ENCODE peak calls at places on chromosome 4, in eight cellular contexts. M, G, P, S, K, V, C and O are unnamed samples.
A peak's percentile ranks its signal among the peaks of the same experiment; 100 is the strongest.

GRCh38 chr4:98150092-98150761 is 7.0 kb upstream of the STPG2 start:
- DNase-seq in P (no peak), V (peak; percentile 28), S (no peak), G (no peak), K (no peak), C (no peak), M (no peak), O (peak; percentile 20)

GRCh38 chr4:2662598-2662997 is 93.5 kb downstream of the TNIP2 start:
- DNase-seq in K (peak; percentile 81), S (no peak), V (peak; percentile 98), G (no peak), M (no peak), C (no peak), P (no peak), O (peak; percentile 53)

GRCh38 chr4:98583265-98583664 is 75.1 kb downstream of the TSPAN5 start:
- DNase-seq in P (no peak), K (no peak), M (no peak), S (no peak), V (no peak), G (no peak), C (no peak), O (no peak)

GRCh38 chr4:2800691-2801596 is 8.1 kb downstream of the SH3BP2 start:
- DNase-seq in P (peak; percentile 0), S (peak; percentile 83), C (peak; percentile 67), G (no peak), M (no peak), V (peak; percentile 44), K (no peak), O (peak; percentile 92)

GRCh38 chr4:183635737-183636136 is 23.2 kb downstream of the RWDD4 start:
- DNase-seq in S (no peak), P (no peak), C (no peak), K (no peak), G (no peak), M (no peak), V (no peak), O (no peak)

GRCh38 chr4:81648576-81649272 is 177.0 kb upstream of the RASGEF1B start:
- DNase-seq in V (no peak), M (peak; percentile 41), G (no peak), P (no peak), S (no peak), K (no peak), C (peak; percentile 19), O (peak; percentile 79)

GRCh38 chr4:86346320-86346719 is 13.5 kb downstream of the MAPK10 start:
- DNase-seq in V (no peak), P (no peak), M (no peak), K (no peak), S (no peak), G (peak; percentile 14), C (no peak), O (no peak)

GRCh38 chr4:73573794-73574528 is 46.3 kb downstream of the RASSF6 start:
- DNase-seq in K (peak; percentile 42), S (peak; percentile 35), P (no peak), V (peak; percentile 87), G (peak; percentile 84), M (peak; percentile 18), C (peak; percentile 63), O (peak; percentile 86)

GRCh38 chr4:73673286-73673685 is 53.0 kb upstream of the RASSF6 start:
- DNase-seq in M (no peak), S (peak; percentile 33), K (no peak), C (no peak), V (no peak), G (no peak), P (no peak), O (no peak)

GRCh38 chr4:55437356-55437796 is 41.6 kb downstream of the TMEM165 start:
- DNase-seq in P (no peak), C (no peak), M (no peak), G (no peak), V (peak; percentile 70), S (no peak), K (no peak), O (no peak)

GRCh38 chr4:98744372-98745150 is 86.2 kb upstream of the TSPAN5 start:
- DNase-seq in P (no peak), S (no peak), K (no peak), C (no peak), G (no peak), V (no peak), M (no peak), O (no peak)

GRCh38 chr4:68906238-68907137 is 45.1 kb downstream of the UGT2A3 start:
- DNase-seq in G (no peak), P (no peak), V (no peak), K (no peak), S (no peak), M (no peak), C (no peak), O (no peak)

GRCh38 chr4:121306932-121307331 is 73.9 kb downstream of the QRFPR start:
- DNase-seq in V (no peak), K (no peak), S (no peak), P (no peak), C (no peak), G (no peak), M (no peak), O (no peak)

GRCh38 chr4:41256740-41257256 is at the start of gene UCHL1:
- DNase-seq in M (peak; percentile 34), C (peak; percentile 97), S (peak; percentile 59), P (no peak), G (no peak), V (peak; percentile 76), K (no peak), O (peak; percentile 92)

GRCh38 chr4:119057417-119057816 is 78.2 kb upstream of the MYOZ2 start:
- DNase-seq in M (no peak), P (no peak), C (no peak), K (no peak), G (no peak), V (no peak), S (no peak), O (no peak)

GRCh38 chr4:164716901-164717300 is 37.0 kb upstream of the SMIM31 start:
- DNase-seq in C (peak; percentile 2), P (no peak), M (no peak), S (no peak), G (peak; percentile 54), V (peak; percentile 1), K (no peak), O (peak; percentile 3)

GRCh38 chr4:1055721-1056590 is 44.5 kb downstream of the FGFRL1 start:
- DNase-seq in G (no peak), P (peak; percentile 71), C (no peak), M (peak; percentile 83), V (peak; percentile 51), K (no peak), S (peak; percentile 46), O (peak; percentile 23)

GRCh38 chr4:102388636-102389035 is 43.4 kb upstream of the SLC39A8 start:
- DNase-seq in M (no peak), C (peak; percentile 4), P (no peak), S (no peak), V (peak; percentile 2), G (no peak), K (no peak), O (peak; percentile 16)

GRCh38 chr4:152448038-152448437 is 87.9 kb downstream of the FBXW7 start:
- DNase-seq in G (no peak), K (no peak), S (no peak), V (no peak), M (no peak), P (no peak), C (no peak), O (no peak)

GRCh38 chr4:163484906-163485305 is 9.6 kb upstream of the TMA16 start:
- DNase-seq in S (peak; percentile 40), P (peak; percentile 29), K (peak; percentile 12), G (peak; percentile 81), M (peak; percentile 52), V (peak; percentile 52), C (peak; percentile 21), O (peak; percentile 72)

GRCh38 chr4:17327587-17327986 is 184.3 kb downstream of the QDPR start:
- DNase-seq in C (no peak), G (no peak), K (no peak), V (no peak), M (no peak), S (no peak), P (no peak), O (no peak)

GRCh38 chr4:114694770-114695169 is 96.2 kb downstream of the UGT8 start:
- DNase-seq in K (peak; percentile 6), C (peak; percentile 0), P (no peak), M (no peak), V (peak; percentile 43), G (peak; percentile 67), S (no peak), O (peak; percentile 49)

GRCh38 chr4:138967313-138967712 is 48.3 kb upstream of the NOCT start:
- DNase-seq in G (no peak), S (no peak), P (no peak), M (no peak), V (peak; percentile 66), C (no peak), K (no peak), O (no peak)

GRCh38 chr4:37873383-37873782 is 17.5 kb upstream of the TBC1D1 start:
- DNase-seq in K (no peak), C (no peak), V (peak; percentile 91), S (no peak), G (no peak), M (no peak), P (no peak), O (peak; percentile 34)

GRCh38 chr4:123676550-123677229 is 280.1 kb downstream of the SPRY1 start:
- DNase-seq in V (no peak), C (no peak), G (no peak), P (no peak), K (no peak), M (no peak), S (no peak), O (no peak)

GRCh38 chr4:113411496-113411938 is 350.0 kb downstream of the CAMK2D start:
- DNase-seq in V (peak; percentile 96), K (peak; percentile 50), G (no peak), S (peak; percentile 38), M (no peak), C (peak; percentile 18), P (no peak), O (peak; percentile 85)

GRCh38 chr4:18815779-18816173 is 794.2 kb upstream of the LCORL start:
- DNase-seq in K (no peak), G (no peak), C (peak; percentile 6), M (no peak), P (no peak), V (peak; percentile 0), S (no peak), O (no peak)

GRCh38 chr4:99938243-99938753 is 8.1 kb downstream of the DNAJB14 start:
- DNase-seq in S (no peak), C (no peak), P (no peak), M (no peak), K (no peak), G (no peak), V (no peak), O (no peak)

GRCh38 chr4:140152015-140152703 is 1.8 kb downstream of the MAML3 start:
- DNase-seq in C (peak; percentile 67), G (no peak), S (peak; percentile 74), M (peak; percentile 83), P (peak; percentile 66), K (no peak), V (no peak), O (no peak)

GRCh38 chr4:147987252-147987651 is 255.4 kb downstream of the ARHGAP10 start:
- DNase-seq in C (no peak), P (no peak), G (no peak), V (no peak), M (no peak), S (no peak), K (no peak), O (no peak)

GRCh38 chr4:172009461-172009860 is 196.3 kb downstream of the GALNTL6 start:
- DNase-seq in S (no peak), M (no peak), K (no peak), P (no peak), G (no peak), C (no peak), V (no peak), O (peak; percentile 51)

GRCh38 chr4:73918058-73918457 is 48.9 kb downstream of the CXCL1 start:
- DNase-seq in P (no peak), C (no peak), K (no peak), M (no peak), V (no peak), S (no peak), G (no peak), O (peak; percentile 22)

GRCh38 chr4:2621419-2621818 is 85.0 kb downstream of the FAM193A start:
- DNase-seq in S (no peak), K (no peak), G (no peak), P (no peak), C (no peak), V (no peak), M (no peak), O (no peak)

GRCh38 chr4:41573458-41574129 is 35.6 kb downstream of the LIMCH1 start:
- DNase-seq in M (no peak), K (peak; percentile 26), S (no peak), C (no peak), P (no peak), G (no peak), V (peak; percentile 5), O (no peak)